ENCODE peak calls at places on chromosome 5, in six cellular contexts. G is activated CD4-positive, alpha-beta T cell treated with anti-CD3 and anti-CD28 coated beads for 1 hour; Z is amniotic stem cell; I is SJSA1; O is posterior vena cava; N is left kidney. H is an unnamed sample.

GRCh38 chr5:58565033-58565432 is 17.8 kb upstream of the RAB3C start:
- DNase-seq in G (no peak), N (no peak), O (no peak), Z (no peak), I (no peak), H (no peak)

GRCh38 chr5:180291943-180292831 is at the start of gene MAPK9:
- DNase-seq in N (peak; percentile 95), Z (peak; percentile 62), O (peak; percentile 92), I (peak; percentile 85), G (peak; percentile 74), H (no peak)

GRCh38 chr5:124061663-124062062 is 549.7 kb downstream of the CSNK1G3 start:
- DNase-seq in I (no peak), N (no peak), O (no peak), Z (no peak), G (no peak), H (no peak)

GRCh38 chr5:179187681-179188575 is 127.8 kb downstream of the ZNF354C start:
- DNase-seq in O (no peak), Z (no peak), N (no peak), I (no peak), G (no peak), H (no peak)

GRCh38 chr5:65967288-65968066 is 41.1 kb downstream of the ERBIN start:
- DNase-seq in N (no peak), Z (no peak), I (no peak), G (no peak), O (no peak), H (no peak)

GRCh38 chr5:144028058-144028457 is 142.4 kb downstream of the YIPF5 start:
- DNase-seq in N (peak; percentile 47), I (no peak), Z (no peak), G (no peak), O (no peak), H (no peak)

GRCh38 chr5:116626272-116626723 is 51.7 kb upstream of the SEMA6A start:
- DNase-seq in N (peak; percentile 67), Z (no peak), I (peak; percentile 80), O (no peak), G (no peak), H (no peak)

GRCh38 chr5:158789441-158789840 is 310.3 kb downstream of the EBF1 start:
- DNase-seq in I (no peak), O (no peak), Z (no peak), N (no peak), G (no peak), H (no peak)

GRCh38 chr5:180197016-180197702 is 11.9 kb downstream of the RASGEF1C start:
- DNase-seq in G (no peak), O (no peak), I (no peak), Z (no peak), N (no peak), H (no peak)

GRCh38 chr5:37043693-37044092 is 167.1 kb downstream of the NIPBL start:
- DNase-seq in O (no peak), I (no peak), G (no peak), Z (no peak), N (no peak), H (no peak)

GRCh38 chr5:65994117-65994786 is 67.9 kb downstream of the ERBIN start:
- DNase-seq in Z (no peak), O (no peak), G (no peak), N (no peak), I (no peak), H (no peak)

GRCh38 chr5:88883059-88883565 is at the start of gene MEF2C:
- DNase-seq in O (peak; percentile 93), I (peak; percentile 67), G (no peak), Z (peak; percentile 78), N (peak; percentile 88), H (no peak)